ENCODE peak calls at places on chromosome 1, in seven cellular contexts. D is stomach, P is sigmoid colon, Y is transverse colon, F is suprapubic skin, S is breast epithelium, R is Panc1. V is an unnamed sample.

GRCh38 chr1:180580237-180580636 is 21.5 kb downstream of the OVAAL start:
- DNase-seq in D (peak), P (no peak), Y (no peak), F (no peak), S (peak), R (no peak), V (no peak)

GRCh38 chr1:205927676-205928075 is 15.6 kb downstream of the SLC26A9 start:
- DNase-seq in D (no peak), P (peak), Y (no peak), F (peak), S (peak), R (no peak), V (no peak)

GRCh38 chr1:4655674-4656532 is 1.5 kb downstream of the AJAP1 start:
- DNase-seq in D (no peak), P (peak), Y (peak), F (no peak), S (no peak), R (no peak), V (no peak)

GRCh38 chr1:240705584-240705983 is 93.6 kb upstream of the GREM2 start:
- DNase-seq in D (no peak), P (no peak), Y (no peak), F (no peak), S (no peak), R (no peak), V (no peak)

GRCh38 chr1:109528296-109528695 is 11.4 kb upstream of the GPR61 start:
- DNase-seq in D (no peak), P (no peak), Y (no peak), F (no peak), S (no peak), R (no peak), V (no peak)

GRCh38 chr1:83799474-83800085 is 199.4 kb downstream of the TTLL7 start:
- DNase-seq in D (no peak), P (no peak), Y (no peak), F (no peak), S (no peak), R (no peak), V (no peak)

GRCh38 chr1:26364956-26365355 is 7.6 kb downstream of the ZNF683 start:
- DNase-seq in D (no peak), P (no peak), Y (no peak), F (no peak), S (no peak), R (no peak), V (no peak)

GRCh38 chr1:52474807-52475206 is 70.4 kb downstream of the PRPF38A start:
- DNase-seq in D (no peak), P (no peak), Y (no peak), F (no peak), S (no peak), R (no peak), V (no peak)

GRCh38 chr1:67332653-67333529 is 25.2 kb downstream of the IL12RB2 start:
- DNase-seq in D (no peak), P (no peak), Y (no peak), F (no peak), S (no peak), R (no peak), V (no peak)

GRCh38 chr1:36622741-36623648 is 140.3 kb upstream of the CSF3R start:
- DNase-seq in D (peak), P (no peak), Y (peak), F (no peak), S (no peak), R (no peak), V (no peak)

GRCh38 chr1:145720556-145720877 is 1.2 kb downstream of the CD160 start:
- DNase-seq in D (no peak), P (no peak), Y (no peak), F (no peak), S (no peak), R (peak), V (no peak)

GRCh38 chr1:163796394-163796821 is 474.7 kb downstream of the NUF2 start:
- DNase-seq in D (no peak), P (no peak), Y (no peak), F (no peak), S (no peak), R (peak), V (no peak)

GRCh38 chr1:177913762-177914540 is 55.9 kb downstream of the SEC16B start:
- DNase-seq in D (peak), P (no peak), Y (peak), F (no peak), S (no peak), R (no peak), V (no peak)

GRCh38 chr1:245512181-245512888 is 357.6 kb downstream of the KIF26B start:
- DNase-seq in D (no peak), P (no peak), Y (no peak), F (no peak), S (no peak), R (no peak), V (no peak)

GRCh38 chr1:17642169-17642568 is 102.7 kb downstream of the ARHGEF10L start:
- DNase-seq in D (no peak), P (no peak), Y (no peak), F (no peak), S (no peak), R (no peak), V (no peak)

GRCh38 chr1:219941179-219942118 is 13.1 kb upstream of the SLC30A10 start:
- DNase-seq in D (no peak), P (no peak), Y (no peak), F (no peak), S (no peak), R (no peak), V (no peak)

GRCh38 chr1:71093938-71094337 is 13.1 kb upstream of the ZRANB2 start:
- DNase-seq in D (no peak), P (no peak), Y (no peak), F (no peak), S (no peak), R (no peak), V (no peak)

DNA sequence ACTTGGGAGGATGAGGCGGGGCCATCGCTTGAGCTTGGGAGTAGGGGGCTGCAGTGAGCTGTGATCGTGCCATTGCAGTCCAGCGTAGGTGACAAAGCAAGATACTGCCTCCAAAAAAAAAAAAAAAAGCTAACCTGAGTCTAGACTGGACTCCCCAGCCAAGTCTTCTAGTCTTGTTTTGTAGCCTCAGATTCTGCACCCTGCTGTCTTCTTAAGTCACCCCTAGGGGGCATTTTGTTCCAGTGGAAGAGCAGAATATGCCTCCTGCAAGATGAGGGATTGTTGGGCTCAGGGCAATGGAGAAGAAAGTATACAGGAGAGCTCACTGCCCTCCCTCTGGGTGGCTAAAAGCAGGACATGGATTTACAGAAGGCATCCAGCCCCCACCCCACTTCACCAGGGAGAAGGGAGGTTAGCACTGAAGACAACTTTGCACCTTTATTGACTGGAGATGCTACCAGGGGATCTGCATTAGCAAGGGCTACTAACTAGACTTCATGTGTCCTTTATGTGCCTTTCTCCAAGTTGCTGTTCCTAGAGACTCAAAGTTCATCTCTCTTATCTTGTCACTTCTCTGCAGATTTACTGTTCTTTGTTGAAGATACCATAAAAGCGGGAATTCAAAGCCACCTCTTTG is 15.3 kb upstream of the RNF187 start:
- DNase-seq in D (no peak), P (no peak), Y (no peak), F (no peak), S (no peak), R (no peak), V (no peak)
- TF ChIP-seq CTCF in D (peak), P (peak), Y (peak), F (peak), S (no peak), R (peak), V (no peak)

GRCh38 chr1:234607091-234608025 is 2.6 kb downstream of the IRF2BP2 start:
- DNase-seq in D (peak), P (peak), Y (peak), F (no peak), S (no peak), R (no peak), V (no peak)
- TF ChIP-seq POLR2AphosphoS5 in D (peak), P (peak), Y (peak), F (peak), S (peak), R (no peak), V (no peak)

GRCh38 chr1:110872745-110873435 is at the start of gene CD53:
- DNase-seq in D (no peak), P (no peak), Y (peak), F (no peak), S (no peak), R (no peak), V (no peak)

GRCh38 chr1:110872366-110872744 is 593 bp upstream of the CD53 start:
- DNase-seq in D (no peak), P (no peak), Y (no peak), F (no peak), S (no peak), R (no peak), V (no peak)

GRCh38 chr1:110873856-110874255 is 908 bp downstream of the CD53 start:
- DNase-seq in D (no peak), P (no peak), Y (no peak), F (no peak), S (no peak), R (no peak), V (no peak)

GRCh38 chr1:110874303-110875215 is 1.6 kb downstream of the CD53 start:
- DNase-seq in D (no peak), P (no peak), Y (no peak), F (no peak), S (no peak), R (no peak), V (no peak)

GRCh38 chr1:110870721-110871388 is 2.1 kb upstream of the CD53 start:
- DNase-seq in D (no peak), P (no peak), Y (no peak), F (no peak), S (no peak), R (no peak), V (no peak)
- H3K4me3 ChIP-seq in D (no peak), P (no peak), Y (no peak), F (no peak), S (no peak), R (no peak), V (no peak)

GRCh38 chr1:7539772-7540175 is 231.3 kb upstream of the VAMP3 start:
- DNase-seq in D (peak), P (no peak), Y (peak), F (no peak), S (peak), R (no peak), V (no peak)
- TF ChIP-seq CTCF in D (no peak), P (no peak), Y (peak), F (no peak), S (no peak), R (peak), V (no peak)

DNA sequence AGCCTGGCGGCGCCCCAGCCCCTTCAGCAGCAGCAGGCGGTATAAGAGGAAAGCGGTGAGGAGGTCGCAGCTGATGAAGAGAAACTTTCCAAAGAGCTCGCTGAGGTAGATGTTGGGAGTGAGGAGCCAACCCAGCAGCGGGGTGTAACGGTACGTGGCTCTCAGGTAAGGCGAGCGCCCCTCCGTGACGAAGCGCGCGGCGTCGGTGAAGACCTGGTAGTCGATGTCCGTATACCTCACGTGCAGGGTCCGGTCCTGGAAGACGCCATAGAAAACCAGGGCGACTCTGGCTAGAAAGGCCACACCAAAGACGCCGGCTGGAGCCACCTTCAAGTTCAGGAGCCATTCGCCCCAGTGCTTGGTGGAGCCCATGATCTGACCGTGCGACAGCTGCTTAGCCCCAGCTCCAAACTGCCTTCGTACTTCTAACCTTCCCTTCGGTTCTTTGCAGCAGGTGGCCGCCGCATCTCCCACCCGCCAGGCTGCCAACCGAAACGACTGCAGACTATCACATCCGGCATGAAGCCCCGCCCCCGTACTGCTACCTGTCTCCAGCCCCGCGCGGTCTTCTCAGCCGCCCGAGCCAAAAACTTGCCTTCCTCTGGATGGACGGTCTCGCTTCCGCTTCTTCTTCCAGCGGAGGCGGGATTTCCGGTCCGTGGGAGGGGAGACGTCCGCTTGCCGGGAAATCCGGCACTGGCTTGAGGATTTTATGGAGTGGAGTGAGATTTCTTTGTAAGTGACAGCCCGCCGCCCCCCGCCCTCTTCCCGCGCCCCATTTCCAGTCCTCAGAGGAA is at the start of gene PIGM:
- DNase-seq in D (peak), P (peak), Y (peak), F (peak), S (peak), R (peak), V (no peak)
- TF ChIP-seq POLR2AphosphoS5 in D (peak), P (peak), Y (peak), F (no peak), S (peak), R (peak), V (peak)

GRCh38 chr1:201281573-201281972 is 1.7 kb upstream of the PKP1 start:
- DNase-seq in D (peak), P (peak), Y (no peak), F (no peak), S (no peak), R (no peak), V (no peak)
- H3K4me3 ChIP-seq in D (no peak), P (no peak), Y (no peak), F (no peak), S (no peak), R (no peak), V (no peak)

GRCh38 chr1:2878591-2878990 is 77.1 kb upstream of the TTC34 start:
- DNase-seq in D (no peak), P (no peak), Y (no peak), F (no peak), S (no peak), R (no peak), V (no peak)

GRCh38 chr1:2876846-2877245 is 75.4 kb upstream of the TTC34 start:
- DNase-seq in D (no peak), P (no peak), Y (no peak), F (no peak), S (no peak), R (no peak), V (no peak)

GRCh38 chr1:2874207-2875165 is 73.0 kb upstream of the TTC34 start:
- DNase-seq in D (no peak), P (no peak), Y (no peak), F (no peak), S (no peak), R (no peak), V (no peak)

GRCh38 chr1:2877391-2877790 is 75.9 kb upstream of the TTC34 start:
- DNase-seq in D (no peak), P (no peak), Y (no peak), F (no peak), S (no peak), R (no peak), V (no peak)

GRCh38 chr1:2875677-2876531 is 74.4 kb upstream of the TTC34 start:
- DNase-seq in D (peak), P (no peak), Y (no peak), F (no peak), S (no peak), R (no peak), V (no peak)
- TF ChIP-seq CTCF in D (peak), P (peak), Y (peak), F (no peak), S (no peak), R (peak), V (no peak)

GRCh38 chr1:179089827-179090482 is 8.1 kb downstream of the TOR3A start:
- DNase-seq in D (no peak), P (no peak), Y (no peak), F (no peak), S (no peak), R (no peak), V (no peak)

GRCh38 chr1:179090923-179091322 is 9.1 kb downstream of the TOR3A start:
- DNase-seq in D (peak), P (no peak), Y (no peak), F (no peak), S (no peak), R (no peak), V (no peak)

GRCh38 chr1:179092896-179093461 is 11.1 kb downstream of the TOR3A start:
- DNase-seq in D (peak), P (peak), Y (no peak), F (no peak), S (no peak), R (no peak), V (no peak)

GRCh38 chr1:179090522-179090921 is 8.7 kb downstream of the TOR3A start:
- DNase-seq in D (peak), P (no peak), Y (no peak), F (no peak), S (no peak), R (no peak), V (no peak)

DNA sequence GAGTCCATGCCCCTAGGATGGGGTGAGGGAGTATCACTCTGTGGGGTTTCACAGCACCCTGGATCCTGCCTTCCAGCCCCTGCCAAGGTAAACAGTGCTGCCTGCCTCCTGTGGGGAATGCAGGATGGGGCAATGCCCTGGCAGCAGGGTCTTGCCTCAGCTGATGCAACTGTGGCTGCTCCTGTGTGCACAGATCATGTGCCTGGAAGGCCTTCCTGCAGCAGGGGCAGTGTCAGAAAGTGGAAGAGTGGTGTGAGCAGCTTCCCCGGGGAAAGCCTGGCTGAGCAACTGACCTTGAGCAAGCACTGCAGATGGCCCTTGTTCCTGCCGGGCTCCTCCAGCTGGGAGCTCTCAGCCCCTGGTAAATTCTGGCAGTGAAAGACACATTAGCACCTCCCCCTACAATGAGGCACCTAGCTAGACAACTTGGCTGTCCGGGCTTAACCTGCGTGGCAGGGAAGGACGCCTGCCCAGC is 9.9 kb downstream of the TOR3A start:
- DNase-seq in D (peak), P (peak), Y (peak), F (peak), S (no peak), R (no peak), V (no peak)
- TF ChIP-seq POLR2AphosphoS5 in D (peak), P (no peak), Y (no peak), F (no peak), S (no peak), R (no peak), V (peak)

DNA sequence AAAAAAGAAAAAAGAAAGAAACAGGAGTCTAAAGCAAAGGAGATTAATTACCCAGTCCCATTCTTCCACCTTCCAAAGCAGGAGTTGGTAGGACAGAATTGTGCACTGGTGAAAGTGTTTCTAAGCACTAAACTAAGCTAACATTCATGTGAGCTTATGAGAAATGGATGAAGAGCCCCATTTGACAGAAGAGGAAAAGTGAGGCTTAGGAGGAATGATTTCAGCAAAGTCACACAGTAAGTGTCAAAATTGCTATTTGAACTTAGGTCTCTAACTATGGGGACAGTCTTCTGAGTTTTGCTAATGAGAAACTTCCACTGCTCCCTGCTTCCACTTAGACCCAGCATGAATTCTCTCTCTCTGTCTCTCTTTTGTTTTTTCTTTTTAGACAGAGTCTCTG is 18.7 kb downstream of the LCK start:
- DNase-seq in D (no peak), P (no peak), Y (no peak), F (no peak), S (no peak), R (no peak), V (no peak)
- H3K4me3 ChIP-seq in D (no peak), P (no peak), Y (no peak), F (no peak), S (no peak), R (no peak), V (no peak)